ENCODE peak calls at places on chromosomes 6 and 20, in six cellular contexts. N, M, O, E, V and U are unnamed samples.

GRCh38 chr6:52186075-52186474 is at the start of gene IL17A:
- DNase-seq in N (no peak), M (no peak), O (no peak), E (no peak), V (no peak), U (no peak)

GRCh38 chr6:36977470-36977941 is 8.5 kb downstream of the MTCH1 start:
- DNase-seq in N (no peak), M (no peak), O (peak), E (no peak), V (peak), U (no peak)

GRCh38 chr6:7559196-7559595 is 17.7 kb downstream of the DSP start:
- DNase-seq in N (no peak), M (no peak), O (no peak), E (no peak), V (no peak), U (no peak)

GRCh38 chr6:170355661-170356060 is 49.1 kb downstream of the FAM120B start:
- DNase-seq in N (no peak), M (no peak), O (no peak), E (no peak), V (no peak), U (no peak)

GRCh38 chr6:74606488-74607135 is 599.2 kb downstream of the COL12A1 start:
- DNase-seq in N (peak), M (peak), O (no peak), E (peak), V (no peak), U (peak)

GRCh38 chr6:169851641-169852503 is 100.5 kb downstream of the ERMARD start:
- DNase-seq in N (no peak), M (peak), O (peak), E (peak), V (no peak), U (no peak)

GRCh38 chr20:39986231-39986904 is 702.7 kb downstream of the MAFB start:
- DNase-seq in N (peak), M (peak), O (peak), E (peak), V (no peak), U (peak)

GRCh38 chr6:16623029-16623653 is 138.1 kb downstream of the ATXN1 start:
- DNase-seq in N (no peak), M (peak), O (no peak), E (no peak), V (no peak), U (no peak)

GRCh38 chr20:44644384-44645131 is 6.9 kb downstream of the ADA start:
- DNase-seq in N (no peak), M (no peak), O (no peak), E (no peak), V (no peak), U (no peak)

GRCh38 chr6:36727491-36728021 is 29.9 kb downstream of the RAB44 start:
- DNase-seq in N (no peak), M (peak), O (no peak), E (peak), V (no peak), U (peak)

GRCh38 chr6:39452746-39453145 is 130.2 kb upstream of the KCNK16 start:
- DNase-seq in N (no peak), M (peak), O (no peak), E (no peak), V (no peak), U (no peak)

GRCh38 chr6:84508334-84508733 is 256.1 kb downstream of the TBX18 start:
- DNase-seq in N (no peak), M (no peak), O (no peak), E (peak), V (no peak), U (no peak)

GRCh38 chr6:96345501-96345900 is 176.1 kb upstream of the UFL1 start:
- DNase-seq in N (no peak), M (no peak), O (no peak), E (no peak), V (no peak), U (no peak)

GRCh38 chr6:5517781-5518180 is 256.5 kb downstream of the FARS2 start:
- DNase-seq in N (no peak), M (no peak), O (no peak), E (no peak), V (no peak), U (no peak)

GRCh38 chr20:57663241-57663640 is 43.0 kb upstream of the ZBP1 start:
- DNase-seq in N (no peak), M (no peak), O (peak), E (no peak), V (peak), U (no peak)

GRCh38 chr6:38646166-38646565 is 6.4 kb upstream of the BTBD9 start:
- DNase-seq in N (no peak), M (peak), O (no peak), E (no peak), V (no peak), U (peak)

GRCh38 chr6:160080097-160080496 is 41.5 kb upstream of the SLC22A1 start:
- DNase-seq in N (no peak), M (no peak), O (no peak), E (no peak), V (no peak), U (no peak)

GRCh38 chr20:842547-842940 is 9.0 kb downstream of the FAM110A start:
- DNase-seq in N (no peak), M (no peak), O (no peak), E (no peak), V (no peak), U (no peak)
- H3K4me3 ChIP-seq in N (no peak), M (no peak), O (peak), E (no peak), V (no peak), U (no peak)

GRCh38 chr20:45893831-45894230 is 2.7 kb downstream of the CTSA start:
- DNase-seq in N (no peak), M (no peak), O (no peak), E (no peak), V (no peak), U (no peak)

GRCh38 chr20:45892828-45893500 is 1.8 kb downstream of the CTSA start:
- DNase-seq in N (no peak), M (no peak), O (no peak), E (no peak), V (no peak), U (no peak)

GRCh38 chr20:45890997-45891983 is at the start of the genes CTSA and NEURL2:
- DNase-seq in N (no peak), M (peak), O (peak), E (peak), V (peak), U (no peak)

GRCh38 chr20:45890077-45890996 is 671 bp downstream of the NEURL2 start:
- DNase-seq in N (no peak), M (peak), O (peak), E (peak), V (peak), U (no peak)

DNA sequence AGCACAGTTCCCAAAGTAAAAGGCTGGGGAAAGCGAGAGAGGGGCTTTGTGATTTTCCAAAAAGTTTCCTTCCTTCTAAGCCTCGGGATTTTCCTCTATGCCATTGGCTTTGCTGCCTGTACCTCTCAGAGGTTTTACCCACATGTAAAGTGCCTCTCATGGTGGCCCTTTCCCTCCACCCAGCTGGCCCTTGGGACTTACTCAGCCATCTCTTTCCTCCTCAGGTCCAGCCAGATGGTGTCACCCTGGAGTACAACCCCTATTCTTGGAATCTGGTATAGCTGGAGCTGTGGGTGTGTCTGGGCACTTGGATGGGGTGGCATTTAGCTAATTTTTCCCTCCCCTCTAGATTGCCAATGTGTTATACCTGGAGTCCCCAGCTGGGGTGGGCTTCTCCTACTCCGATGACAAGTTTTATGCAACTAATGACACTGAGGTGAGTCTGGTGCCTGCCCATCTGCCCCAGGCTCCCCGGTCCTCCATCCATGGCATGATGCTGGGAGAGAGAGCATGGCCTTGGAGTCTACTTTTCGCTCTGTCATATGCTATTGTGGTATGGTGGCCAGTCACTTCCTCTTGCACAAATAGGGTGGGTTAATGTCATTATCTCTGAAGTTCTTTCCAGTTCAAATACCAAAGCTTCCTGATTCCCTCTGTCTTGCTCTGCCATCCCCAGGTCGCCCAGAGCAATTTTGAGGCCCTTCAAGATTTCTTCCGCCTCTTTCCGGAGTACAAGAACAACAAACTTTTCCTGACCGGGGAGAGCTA is 1.1 kb downstream of the CTSA start:
- DNase-seq in N (no peak), M (no peak), O (no peak), E (peak), V (no peak), U (no peak)
- TF ChIP-seq CTCF in N (peak), M (no peak), O (peak), E (peak), V (no peak), U (peak)

GRCh38 chr6:13766201-13766634 is 48.1 kb downstream of the MCUR1 start:
- DNase-seq in N (peak), M (peak), O (no peak), E (peak), V (no peak), U (no peak)
- H3K4me3 ChIP-seq in N (no peak), M (no peak), O (no peak), E (no peak), V (no peak), U (no peak)

DNA sequence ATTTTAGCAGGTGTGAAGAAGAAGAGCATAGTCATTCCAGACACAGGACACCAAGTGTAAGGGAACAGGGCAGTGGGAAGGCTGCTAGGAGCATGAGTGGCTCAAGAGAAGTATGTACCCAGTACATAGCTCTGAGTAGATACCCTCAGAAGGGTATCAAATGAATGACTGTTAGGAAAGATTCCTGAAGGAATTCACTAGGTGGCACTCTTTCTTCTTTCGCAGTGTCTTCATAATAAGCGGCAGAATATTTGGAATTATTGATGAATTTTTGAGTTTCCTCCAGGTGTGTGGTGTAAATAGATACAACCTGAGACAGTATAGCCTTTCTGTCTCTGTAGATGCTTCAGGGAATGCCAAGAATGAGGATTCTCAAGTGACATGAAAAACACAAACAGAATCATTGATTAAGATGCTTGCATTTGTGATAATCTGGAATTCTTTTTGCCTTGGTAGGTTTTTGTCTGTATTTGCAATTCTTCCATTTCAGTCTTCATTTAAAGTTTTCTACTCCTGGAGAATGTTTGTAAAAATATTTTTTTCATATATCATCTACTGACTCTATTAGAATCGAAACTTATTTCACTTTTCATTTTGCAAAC is 264.3 kb upstream of the RIMS1 start:
- DNase-seq in N (no peak), M (no peak), O (no peak), E (no peak), V (no peak), U (no peak)
- TF ChIP-seq CTCF in N (peak), M (peak), O (peak), E (peak), V (peak), U (peak)

GRCh38 chr6:145368075-145368474 is 367.2 kb downstream of the EPM2A start:
- DNase-seq in N (no peak), M (no peak), O (no peak), E (no peak), V (no peak), U (no peak)

GRCh38 chr6:145370559-145370958 is 364.8 kb downstream of the EPM2A start:
- DNase-seq in N (no peak), M (no peak), O (no peak), E (no peak), V (no peak), U (no peak)

GRCh38 chr6:145373826-145374225 is 361.5 kb downstream of the EPM2A start:
- DNase-seq in N (no peak), M (no peak), O (no peak), E (no peak), V (no peak), U (no peak)

GRCh38 chr6:145374566-145374965 is 360.8 kb downstream of the EPM2A start:
- DNase-seq in N (no peak), M (no peak), O (no peak), E (no peak), V (no peak), U (no peak)

GRCh38 chr6:145372671-145373123 is 362.6 kb downstream of the EPM2A start:
- DNase-seq in N (no peak), M (peak), O (no peak), E (peak), V (no peak), U (no peak)
- H3K4me3 ChIP-seq in N (no peak), M (peak), O (no peak), E (no peak), V (peak), U (no peak)

GRCh38 chr20:37096415-37097039 is 730 bp upstream of the RBL1 start:
- DNase-seq in N (no peak), M (no peak), O (no peak), E (no peak), V (no peak), U (no peak)
- TF ChIP-seq CTCF in N (no peak), M (peak), O (no peak), E (no peak), V (no peak), U (no peak)